ENCODE peak calls at places on chromosomes 4 and X, in five cellular contexts. F is fibroblast of mammary gland, V is endothelial cell, W is astrocyte of the spinal cord, I is kidney epithelial cell. J is an unnamed sample.

GRCh38 chr4:14752341-14753046 is 249.8 kb upstream of the CPEB2 start:
- DNase-seq in F (no peak), V (no peak), W (no peak), I (no peak), J (no peak)

GRCh38 chrX:37921758-37922157 is 74.4 kb upstream of the DYNLT3 start:
- DNase-seq in F (peak), V (no peak), W (peak), I (no peak), J (peak)

GRCh38 chr4:156896536-156896935 is 75.1 kb downstream of the PDGFC start:
- DNase-seq in F (no peak), V (no peak), W (no peak), I (no peak), J (no peak)

GRCh38 chrX:53281321-53281822 is at the start of gene IQSEC2:
- DNase-seq in F (peak), V (peak), W (peak), I (no peak), J (no peak)

GRCh38 chr4:10343656-10344055 is 113.6 kb downstream of the ZNF518B start:
- DNase-seq in F (no peak), V (no peak), W (no peak), I (no peak), J (no peak)

GRCh38 chr4:128853741-128854140 is 44.2 kb downstream of the JADE1 start:
- DNase-seq in F (no peak), V (no peak), W (peak), I (no peak), J (no peak)

GRCh38 chr4:3073158-3074077 is 920 bp downstream of the HTT-AS start:
- DNase-seq in F (no peak), V (peak), W (no peak), I (no peak), J (peak)

GRCh38 chr4:123114084-123114914 is 191.9 kb upstream of the NUDT6 start:
- DNase-seq in F (no peak), V (no peak), W (no peak), I (no peak), J (no peak)

GRCh38 chr4:89837385-89837995 is 529 bp upstream of the SNCA start:
- DNase-seq in F (peak), V (peak), W (peak), I (no peak), J (no peak)

GRCh38 chr4:84780719-84781118 is 185.8 kb downstream of the WDFY3 start:
- DNase-seq in F (no peak), V (no peak), W (no peak), I (no peak), J (no peak)

GRCh38 chrX:274904-275475 is 6.2 kb upstream of the PLCXD1 start:
- DNase-seq in F (no peak), V (peak), W (no peak), I (no peak), J (no peak)

GRCh38 chrX:25016361-25016671 is 551 bp upstream of the ARX start:
- DNase-seq in F (no peak), V (no peak), W (no peak), I (no peak), J (no peak)

GRCh38 chr4:69714086-69714485 is 46.3 kb downstream of the SULT1B1 start:
- DNase-seq in F (no peak), V (no peak), W (no peak), I (no peak), J (no peak)

GRCh38 chr4:40525811-40526598 is 103.7 kb downstream of the RBM47 start:
- DNase-seq in F (peak), V (no peak), W (peak), I (peak), J (no peak)

GRCh38 chr4:39621582-39621981 is 17.1 kb downstream of the SMIM14 start:
- DNase-seq in F (peak), V (no peak), W (peak), I (peak), J (no peak)

GRCh38 chr4:55838952-55839351 is 14.5 kb upstream of the EXOC1 start:
- DNase-seq in F (no peak), V (no peak), W (no peak), I (no peak), J (no peak)

GRCh38 chrX:149570668-149571067 is 16.6 kb downstream of the MAGEA9B start:
- DNase-seq in F (peak), V (no peak), W (peak), I (no peak), J (peak)

GRCh38 chr4:83378426-83378825 is 43.8 kb upstream of the HPSE start:
- DNase-seq in F (peak), V (no peak), W (no peak), I (no peak), J (no peak)

GRCh38 chr4:43471950-43472349 is 579.4 kb downstream of the GRXCR1 start:
- DNase-seq in F (peak), V (no peak), W (no peak), I (no peak), J (no peak)

GRCh38 chr4:186643501-186644315 is 79.9 kb downstream of the FAT1 start:
- DNase-seq in F (peak), V (no peak), W (peak), I (peak), J (no peak)

GRCh38 chr4:48290146-48290772 is 20.6 kb upstream of the TEC start:
- DNase-seq in F (peak), V (peak), W (no peak), I (no peak), J (no peak)

GRCh38 chr4:54217642-54218486 is 11.2 kb upstream of the PDGFRA start:
- DNase-seq in F (peak), V (peak), W (peak), I (no peak), J (peak)

GRCh38 chrX:26411045-26411444 is 195.1 kb downstream of the MAGEB5 start:
- DNase-seq in F (no peak), V (no peak), W (no peak), I (no peak), J (no peak)

GRCh38 chr4:48058620-48059530 is 42.3 kb downstream of the NIPAL1 start:
- DNase-seq in F (no peak), V (no peak), W (no peak), I (no peak), J (no peak)

GRCh38 chrX:149469406-149469805 is 35.7 kb downstream of the IDS start:
- DNase-seq in F (no peak), V (no peak), W (no peak), I (no peak), J (no peak)

GRCh38 chrX:63434206-63434605 is 83.1 kb upstream of the SPIN4 start:
- DNase-seq in F (no peak), V (no peak), W (no peak), I (no peak), J (no peak)

GRCh38 chr4:117898496-117898895 is 135.8 kb upstream of the NDST3 start:
- DNase-seq in F (no peak), V (no peak), W (peak), I (peak), J (no peak)

GRCh38 chr4:85779165-85779564 is 304.2 kb downstream of the ARHGAP24 start:
- DNase-seq in F (peak), V (no peak), W (peak), I (no peak), J (no peak)

GRCh38 chrX:135484636-135485289 is 35.7 kb upstream of the INTS6L start:
- DNase-seq in F (peak), V (peak), W (peak), I (no peak), J (no peak)

GRCh38 chr4:10032625-10033024 is 11.3 kb upstream of the SLC2A9 start:
- DNase-seq in F (peak), V (no peak), W (no peak), I (no peak), J (no peak)

GRCh38 chr4:122458625-122459024 is 2.1 kb upstream of the IL2 start:
- DNase-seq in F (peak), V (no peak), W (peak), I (no peak), J (no peak)

GRCh38 chr4:17280266-17280665 is 231.6 kb downstream of the QDPR start:
- DNase-seq in F (no peak), V (no peak), W (no peak), I (no peak), J (no peak)
- TF ChIP-seq CTCF in F (no peak), V (no peak), W (no peak), I (peak), J (no peak)

GRCh38 chr4:8274772-8275241 is 5.3 kb downstream of the HTRA3 start:
- DNase-seq in F (peak), V (no peak), W (peak), I (no peak), J (peak)
- TF ChIP-seq CTCF in F (peak), V (no peak), W (peak), I (peak), J (peak)

DNA sequence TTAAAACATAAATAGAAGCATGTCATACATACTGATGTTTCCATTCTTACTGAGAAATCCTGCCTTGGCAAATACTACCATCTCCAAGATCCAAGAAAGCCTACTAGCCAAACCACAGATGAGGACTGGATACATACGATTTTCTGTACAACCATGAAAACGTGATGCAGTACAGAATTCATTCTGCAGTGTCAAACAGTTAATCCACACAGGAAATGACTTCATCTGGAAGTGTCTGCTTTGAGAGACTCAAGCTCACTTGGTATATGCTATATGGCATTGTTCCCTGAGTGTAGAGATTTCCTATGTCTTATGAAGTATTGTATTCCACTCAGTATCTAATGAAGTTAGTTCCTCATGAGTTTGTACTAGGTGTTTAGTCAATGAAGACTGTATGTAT is 94.2 kb downstream of the CT47B1 start:
- DNase-seq in F (peak), V (no peak), W (peak), I (no peak), J (no peak)
- TF ChIP-seq CTCF in F (no peak), V (no peak), W (no peak), I (no peak), J (no peak)

DNA sequence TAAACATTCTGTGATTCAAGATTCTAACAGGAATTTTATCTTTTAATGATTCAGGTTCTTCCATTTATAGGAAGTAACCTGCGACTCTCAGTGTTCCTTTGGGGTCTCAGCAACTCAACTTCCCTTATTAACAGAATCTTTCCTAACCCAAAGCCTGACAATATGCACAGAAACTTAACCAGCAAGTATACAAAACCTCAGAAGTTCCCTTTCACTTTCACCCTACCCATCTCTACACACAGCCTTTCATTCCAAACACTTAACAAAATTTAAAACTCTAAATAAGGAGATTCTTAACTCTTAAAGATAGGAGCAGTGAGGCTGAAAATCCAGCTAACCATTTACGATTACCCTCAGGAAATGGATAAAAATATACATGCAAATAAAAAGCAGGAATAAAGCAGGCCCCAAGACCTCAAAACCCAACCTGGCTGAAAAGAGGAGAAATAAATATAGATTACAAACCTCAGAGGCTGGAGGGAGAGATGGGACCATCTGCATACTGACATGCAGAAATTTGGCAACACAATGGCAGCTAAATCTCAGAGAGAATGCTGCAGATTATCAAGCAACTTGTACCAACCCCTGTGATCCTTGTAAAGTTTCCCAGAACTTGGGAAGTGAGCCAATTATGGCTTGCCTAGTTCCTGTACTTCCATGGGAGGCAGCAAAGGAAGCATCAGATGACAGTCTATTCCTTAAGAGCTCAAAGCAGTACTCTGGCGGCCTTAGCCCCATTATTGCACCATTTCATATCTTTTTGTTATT is 101.0 kb downstream of the ATP11C start:
- DNase-seq in F (peak), V (no peak), W (peak), I (no peak), J (peak)
- TF ChIP-seq CTCF in F (no peak), V (no peak), W (no peak), I (no peak), J (no peak)

DNA sequence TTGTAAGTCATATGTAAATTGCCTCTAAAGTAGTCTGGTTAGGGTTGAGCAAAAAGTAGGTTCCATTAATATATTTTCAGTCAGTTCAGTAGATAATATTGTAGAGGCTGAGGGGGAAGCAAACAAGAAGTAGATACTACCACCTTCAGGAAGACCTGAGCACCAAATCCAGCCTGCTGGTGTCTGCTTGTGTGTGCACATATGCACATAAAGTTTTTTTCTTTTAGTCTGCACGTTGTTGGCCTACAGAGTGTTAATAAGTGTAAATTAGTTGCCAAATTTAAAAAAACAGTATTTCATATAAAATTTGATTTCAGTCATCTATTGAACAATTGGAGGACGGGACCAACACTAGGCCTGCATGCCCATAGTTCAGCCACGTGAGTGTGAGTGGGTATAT is 76.7 kb downstream of the CCKAR start:
- DNase-seq in F (no peak), V (no peak), W (no peak), I (no peak), J (no peak)
- TF ChIP-seq CTCF in F (no peak), V (no peak), W (no peak), I (no peak), J (no peak)

DNA sequence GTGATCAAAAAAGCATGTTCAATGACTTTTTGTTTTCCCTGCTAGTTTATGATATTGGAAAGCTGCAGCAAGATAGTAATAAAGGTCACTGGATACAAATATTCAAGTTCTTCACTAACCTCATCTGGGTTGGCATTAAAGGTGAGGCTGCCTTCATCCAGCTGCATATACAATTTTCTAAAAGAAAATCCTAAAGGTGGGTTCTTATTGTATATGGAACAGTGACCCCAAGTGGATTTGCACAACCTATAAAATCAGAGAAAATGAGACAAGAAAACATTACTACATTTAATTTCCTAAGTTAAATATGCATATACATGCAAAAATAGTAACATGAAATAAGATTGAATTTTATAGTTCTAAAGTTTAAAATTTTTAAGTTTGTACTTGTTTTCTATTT is 23.9 kb downstream of the FBXO8 start:
- DNase-seq in F (no peak), V (no peak), W (no peak), I (no peak), J (no peak)
- TF ChIP-seq CTCF in F (no peak), V (no peak), W (no peak), I (no peak), J (no peak)

GRCh38 chr4:154329939-154330338 is 161.7 kb downstream of the DCHS2 start:
- DNase-seq in F (peak), V (no peak), W (no peak), I (no peak), J (no peak)

GRCh38 chr4:154329268-154329858 is 162.2 kb downstream of the DCHS2 start:
- DNase-seq in F (peak), V (no peak), W (peak), I (no peak), J (no peak)

GRCh38 chr4:154335588-154335987 is 156.0 kb downstream of the DCHS2 start:
- DNase-seq in F (no peak), V (no peak), W (no peak), I (no peak), J (no peak)

GRCh38 chr4:154328030-154328429 is 163.6 kb downstream of the DCHS2 start:
- DNase-seq in F (no peak), V (no peak), W (no peak), I (no peak), J (no peak)

GRCh38 chr4:154332681-154333421 is 158.7 kb downstream of the DCHS2 start:
- DNase-seq in F (peak), V (peak), W (no peak), I (no peak), J (no peak)
- TF ChIP-seq CTCF in F (no peak), V (no peak), W (no peak), I (no peak), J (no peak)

DNA sequence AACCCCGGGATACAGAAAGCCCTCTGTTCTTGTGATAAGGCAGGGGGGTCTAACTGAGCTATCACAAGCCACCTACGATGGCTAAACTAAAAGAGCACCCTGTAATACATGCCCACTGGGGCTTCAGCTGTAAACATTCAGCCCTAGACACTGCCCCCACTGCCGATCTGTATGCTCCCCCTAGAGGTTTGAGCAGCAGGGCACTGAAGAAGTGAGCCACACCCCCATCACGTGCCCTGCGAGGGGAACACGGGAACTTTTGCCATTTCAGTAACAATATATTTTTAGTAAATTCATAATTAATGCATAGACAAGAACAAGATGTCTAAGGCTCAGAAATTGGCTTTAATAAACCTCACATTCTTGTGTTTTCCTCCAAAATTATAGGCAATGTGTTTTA is 235.2 kb upstream of the SFRP2 start:
- DNase-seq in F (no peak), V (peak), W (no peak), I (no peak), J (no peak)
- TF ChIP-seq CTCF in F (peak), V (no peak), W (peak), I (no peak), J (peak)

GRCh38 chr4:80336582-80336981 is 1.1 kb downstream of the CFAP299 start:
- DNase-seq in F (peak), V (peak), W (peak), I (peak), J (peak)
- TF ChIP-seq CTCF in F (peak), V (no peak), W (peak), I (peak), J (peak)

DNA sequence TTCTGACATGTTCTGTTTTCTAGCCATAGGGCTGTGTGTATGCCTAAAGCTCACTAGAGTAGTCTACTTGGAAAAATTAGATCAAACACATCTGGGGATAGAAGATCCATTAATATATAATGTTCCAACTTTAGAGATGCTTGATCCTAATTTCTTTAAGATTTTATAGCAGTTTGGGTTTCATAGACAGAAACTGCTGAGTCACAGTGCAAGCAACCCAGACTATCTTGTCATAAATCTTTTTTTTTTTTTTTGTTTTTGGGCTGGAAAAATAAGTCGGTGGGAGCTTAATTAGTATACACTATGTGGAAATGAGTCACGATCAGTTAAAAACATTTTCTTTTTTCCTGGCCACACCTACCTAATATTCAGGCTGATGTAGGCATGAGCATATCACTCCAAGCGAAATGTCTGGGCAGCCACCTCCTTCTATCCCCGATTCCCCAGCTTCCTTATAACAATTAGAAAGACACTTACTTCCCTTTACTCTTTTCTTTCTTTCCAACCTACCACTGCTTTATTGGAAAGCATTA is 58.2 kb upstream of the CASK start:
- DNase-seq in F (no peak), V (no peak), W (no peak), I (no peak), J (no peak)
- TF ChIP-seq CTCF in F (no peak), V (no peak), W (no peak), I (no peak), J (no peak)